ENCODE peak calls at places on chromosomes 13 and 19, in four cellular contexts. H is colonic mucosa, T is epithelial cell of esophagus, P is left ventricle myocardium inferior. M is an unnamed sample.

GRCh38 chr13:33537691-33538090 is 252.1 kb upstream of the STARD13 start:
- DNase-seq in T (no peak), H (no peak), P (no peak), M (no peak)

GRCh38 chr19:3644351-3645066 is 17.9 kb upstream of the CACTIN start:
- DNase-seq in H (peak), P (no peak), T (no peak), M (no peak)

GRCh38 chr13:77429320-77430142 is 102.6 kb upstream of the MYCBP2 start:
- DNase-seq in H (no peak), T (peak), P (no peak), M (peak)

GRCh38 chr19:1922803-1923202 is 17.6 kb downstream of the ADAT3 start:
- DNase-seq in P (no peak), H (no peak), T (no peak), M (no peak)

GRCh38 chr19:41753159-41753558 is 2.2 kb upstream of the CEACAM6 start:
- DNase-seq in P (peak), H (peak), T (peak), M (peak)

GRCh38 chr13:114096031-114096485 is 36.4 kb downstream of the RASA3 start:
- DNase-seq in T (no peak), P (no peak), H (no peak), M (no peak)

GRCh38 chr19:39924952-39925351 is 9.5 kb downstream of the FCGBP start:
- DNase-seq in T (no peak), H (peak), P (no peak), M (no peak)

GRCh38 chr19:48613024-48613851 is 1.6 kb downstream of the FAM83E start:
- DNase-seq in P (no peak), H (peak), T (no peak), M (no peak)

GRCh38 chr19:50205681-50206138 is 2.3 kb downstream of the MYH14 start:
- DNase-seq in P (no peak), H (peak), T (peak), M (no peak)

GRCh38 chr19:49194408-49194807 is 36.8 kb downstream of the TRPM4 start:
- DNase-seq in T (no peak), P (no peak), H (no peak), M (no peak)

GRCh38 chr19:44344255-44344654 is 12.2 kb downstream of the ZNF112 start:
- DNase-seq in P (no peak), T (no peak), H (no peak), M (no peak)

GRCh38 chr13:21137696-21138095 is 38.7 kb downstream of the SKA3 start:
- DNase-seq in P (no peak), T (peak), H (no peak), M (no peak)

GRCh38 chr13:42355841-42356575 is 84.1 kb downstream of the AKAP11 start:
- DNase-seq in T (no peak), P (no peak), H (no peak), M (no peak)

GRCh38 chr19:3278749-3279148 is 54.3 kb downstream of the CELF5 start:
- DNase-seq in P (no peak), T (no peak), H (no peak), M (no peak)

GRCh38 chr13:34416833-34417425 is 525.1 kb upstream of the NBEA start:
- DNase-seq in H (peak), P (peak), T (peak), M (no peak)

GRCh38 chr13:109652536-109652935 is 133.8 kb downstream of the IRS2 start:
- DNase-seq in T (peak), P (no peak), H (no peak), M (no peak)

GRCh38 chr13:51269039-51269438 is 46.8 kb downstream of the FAM124A start:
- DNase-seq in P (no peak), H (no peak), T (no peak), M (no peak)

GRCh38 chr19:23075031-23075733 is 41.6 kb upstream of the ZNF730 start:
- DNase-seq in P (peak), H (peak), T (peak), M (no peak)

GRCh38 chr13:60396783-60397692 is at the start of gene TDRD3:
- DNase-seq in P (peak), T (peak), H (peak), M (peak)
- TF ChIP-seq CTCF in P (peak), T (peak), H (peak), M (peak)

DNA sequence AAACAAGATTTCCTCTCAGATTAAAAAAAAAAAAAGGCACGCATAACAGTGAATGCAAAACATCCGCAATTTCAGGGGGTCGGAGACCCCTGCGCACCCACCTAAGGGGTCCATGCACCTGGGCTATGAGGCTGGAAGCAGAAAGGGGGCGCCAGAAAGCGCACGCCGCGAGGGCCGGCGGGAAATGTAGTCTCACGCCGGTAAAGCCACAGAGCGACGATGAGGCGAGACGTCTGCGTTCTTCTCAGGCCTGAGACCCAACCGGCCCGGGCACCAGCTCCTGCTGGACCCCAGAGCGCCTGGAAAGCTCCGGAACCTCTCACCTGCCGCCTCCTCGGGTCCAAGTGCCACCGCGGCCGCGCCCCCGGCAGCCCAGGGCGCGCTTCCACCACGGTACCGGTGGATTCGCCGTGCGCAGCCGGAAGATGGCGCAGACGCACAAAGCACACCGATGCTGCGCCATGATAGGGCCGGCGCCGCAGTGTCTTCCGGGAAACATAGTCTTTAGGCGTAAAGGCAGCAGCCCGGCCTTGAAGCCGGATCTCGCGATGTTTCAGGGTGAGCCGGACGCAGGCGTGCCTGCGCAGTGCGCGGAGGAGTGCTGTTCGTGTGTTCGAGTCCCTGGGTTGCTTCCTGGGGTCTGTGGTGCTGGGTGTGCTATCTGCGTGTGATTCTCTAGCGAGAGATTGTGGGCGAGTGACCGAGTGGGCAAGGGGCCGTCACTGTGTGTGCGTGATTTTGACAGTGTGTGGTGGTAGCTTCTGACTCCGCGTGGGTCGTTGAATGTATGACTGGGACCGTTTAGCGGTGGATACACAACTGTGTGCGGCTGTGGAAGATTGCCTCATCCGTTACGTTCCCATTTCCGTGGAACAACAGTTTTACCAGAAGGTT is at the start of gene ZNF582:
- DNase-seq in H (peak), T (peak), P (peak), M (peak)
- TF ChIP-seq CTCF in H (peak), T (peak), P (peak), M (no peak)

GRCh38 chr19:55223291-55224037 is 5.1 kb downstream of the TMEM86B start:
- DNase-seq in T (no peak), P (no peak), H (no peak), M (no peak)
- TF ChIP-seq CTCF in T (no peak), P (no peak), H (no peak), M (no peak)

GRCh38 chr13:30569901-30570576 is 47.7 kb upstream of the USPL1 start:
- DNase-seq in H (peak), P (no peak), T (peak), M (no peak)

GRCh38 chr13:30576528-30576927 is 41.2 kb upstream of the USPL1 start:
- DNase-seq in H (no peak), T (peak), P (no peak), M (no peak)

GRCh38 chr13:30567072-30567471 is 50.6 kb upstream of the USPL1 start:
- DNase-seq in T (no peak), H (no peak), P (no peak), M (no peak)

GRCh38 chr13:30577381-30577780 is 40.3 kb upstream of the USPL1 start:
- DNase-seq in H (no peak), T (peak), P (no peak), M (no peak)

GRCh38 chr13:30572859-30573275 is 44.9 kb upstream of the USPL1 start:
- DNase-seq in H (no peak), P (no peak), T (peak), M (no peak)
- TF ChIP-seq CTCF in H (no peak), P (peak), T (peak), M (no peak)